ENCODE peak calls at places on chromosomes 2 and 18, in eight cellular contexts. M is hepatic stellate cell, S is COR-L47, E is LoVo, G is HuH-7.5, X is H1, O is amygdala, C is NCI-H774. K is an unnamed sample.

GRCh38 chr2:15763106-15763821 is 171.6 kb downstream of the DDX1 start:
- DNase-seq in G (no peak), O (no peak), X (no peak), E (no peak), M (no peak), S (no peak), C (no peak), K (no peak)

GRCh38 chr18:50631831-50632285 is 72.0 kb downstream of the MAPK4 start:
- DNase-seq in O (no peak), C (no peak), E (no peak), G (no peak), S (no peak), M (no peak), X (no peak), K (no peak)

GRCh38 chr18:6452194-6452593 is 37.5 kb upstream of the L3MBTL4 start:
- DNase-seq in G (no peak), S (no peak), C (no peak), M (no peak), E (no peak), O (no peak), X (no peak), K (no peak)

GRCh38 chr18:79570266-79571201 is 109.1 kb upstream of the CTDP1 start:
- DNase-seq in C (no peak), O (no peak), X (no peak), E (no peak), G (no peak), M (no peak), S (peak), K (peak)

GRCh38 chr2:42074661-42075060 is 26.8 kb downstream of the PKDCC start:
- DNase-seq in E (no peak), O (no peak), X (no peak), G (no peak), M (no peak), S (no peak), C (no peak), K (no peak)

GRCh38 chr2:142290931-142291330 is 160.1 kb upstream of the LRP1B start:
- DNase-seq in G (no peak), C (peak), M (no peak), S (peak), O (no peak), X (no peak), E (no peak), K (peak)

GRCh38 chr18:34862561-34862960 is 152.5 kb downstream of the DTNA start:
- DNase-seq in E (no peak), S (no peak), G (no peak), O (no peak), C (no peak), X (no peak), M (no peak), K (no peak)

GRCh38 chr18:5237723-5238370 is 40.8 kb upstream of the AKAIN1 start:
- DNase-seq in O (peak), C (peak), E (peak), G (peak), X (peak), S (peak), M (peak), K (peak)

GRCh38 chr2:237998530-237998929 is 31.7 kb downstream of the UBE2F start:
- DNase-seq in C (no peak), M (no peak), O (no peak), S (no peak), G (no peak), X (no peak), E (peak), K (no peak)

GRCh38 chr2:195575879-195576391 is 81.1 kb upstream of the SLC39A10 start:
- DNase-seq in S (no peak), C (no peak), M (peak), E (peak), O (no peak), G (peak), X (no peak), K (peak)

GRCh38 chr2:223865124-223865523 is 27.7 kb upstream of the AP1S3 start:
- DNase-seq in O (no peak), C (no peak), M (no peak), G (no peak), E (no peak), X (no peak), S (no peak), K (no peak)

GRCh38 chr2:227607969-227608368 is 6.7 kb downstream of the SCYGR3 start:
- DNase-seq in M (no peak), G (no peak), E (no peak), C (no peak), S (no peak), O (no peak), X (no peak), K (no peak)

GRCh38 chr2:123720760-123721159 is 304.3 kb upstream of the CNTNAP5 start:
- DNase-seq in M (no peak), G (no peak), E (no peak), X (no peak), S (peak), C (peak), O (no peak), K (peak)

GRCh38 chr2:53632714-53633113 is 134.9 kb upstream of the CHAC2 start:
- DNase-seq in M (peak), G (no peak), S (peak), O (no peak), X (no peak), E (peak), C (no peak), K (no peak)

GRCh38 chr2:138708682-138709241 is 71.4 kb downstream of the NXPH2 start:
- DNase-seq in O (no peak), M (no peak), C (peak), E (no peak), X (no peak), S (peak), G (no peak), K (no peak)

GRCh38 chr2:209933499-209934458 is 68.7 kb upstream of the RPE start:
- DNase-seq in O (peak), X (no peak), C (no peak), M (peak), E (no peak), G (no peak), S (no peak), K (peak)

GRCh38 chr2:20128506-20129319 is 77.3 kb upstream of the LAPTM4A start:
- DNase-seq in M (no peak), G (no peak), C (no peak), O (no peak), E (no peak), X (no peak), S (no peak), K (no peak)

GRCh38 chr2:158970522-158970855 is 2.0 kb downstream of the TANC1 start:
- DNase-seq in G (no peak), O (no peak), E (peak), X (no peak), S (no peak), M (no peak), C (no peak), K (no peak)

GRCh38 chr18:76687271-76688006 is 134.9 kb upstream of the ZNF236 start:
- DNase-seq in O (no peak), X (no peak), M (no peak), C (peak), S (peak), E (no peak), G (no peak), K (peak)

GRCh38 chr18:62564044-62564443 is 41.2 kb downstream of the ZCCHC2 start:
- DNase-seq in E (no peak), O (no peak), M (no peak), C (no peak), G (no peak), X (no peak), S (no peak), K (no peak)